ENCODE peak calls at places on chromosome 10, in nine cellular contexts. X is NCI-H2081; M is neural progenitor cell; S is sciatic nerve; L is AG04449; U is LoVo; J is adipocyte; W is NCI-H1417; K is activated T-cell treated with anti-CD3 and anti-CD28 coated beads, Interleukin-2, amount 50 U/mL, for 4 hours. G is an unnamed sample.

GRCh38 chr10:61318429-61318828 is 134.8 kb downstream of the TMEM26 start:
- DNase-seq in X (no peak), U (no peak), S (no peak), W (no peak), K (no peak), L (no peak), J (no peak), M (no peak), G (no peak)

GRCh38 chr10:76779163-76779820 is 858.3 kb downstream of the KCNMA1 start:
- DNase-seq in U (no peak), M (peak; percentile 68), K (no peak), X (no peak), W (no peak), L (peak; percentile 33), J (peak; percentile 71), S (no peak), G (no peak)

GRCh38 chr10:63530409-63530808 is 9.2 kb downstream of the REEP3 start:
- DNase-seq in X (no peak), S (no peak), U (no peak), M (no peak), J (no peak), L (no peak), W (no peak), K (no peak), G (no peak)

GRCh38 chr10:14397069-14397468 is 66.3 kb upstream of the FRMD4A start:
- DNase-seq in J (peak; percentile 98), S (peak; percentile 75), K (no peak), X (no peak), L (peak; percentile 95), W (no peak), M (no peak), U (peak; percentile 54), G (no peak)

GRCh38 chr10:127563718-127564553 is 14.8 kb downstream of the NPS start:
- DNase-seq in M (peak; percentile 15), K (no peak), S (no peak), W (no peak), L (no peak), X (no peak), J (no peak), U (no peak), G (no peak)

GRCh38 chr10:52740913-52741675 is 31.5 kb downstream of the MBL2 start:
- DNase-seq in J (peak; percentile 69), S (peak; percentile 61), U (peak; percentile 10), W (peak; percentile 30), K (no peak), X (peak; percentile 0), L (no peak), M (peak; percentile 65), G (no peak)

GRCh38 chr10:103967433-103968142 is 648 bp downstream of the SLK start:
- DNase-seq in U (peak; percentile 12), M (peak; percentile 34), J (peak; percentile 80), X (peak; percentile 14), W (peak; percentile 55), S (no peak), L (no peak), K (no peak), G (no peak)

GRCh38 chr10:77865585-77866324 is 60.8 kb downstream of the DLG5 start:
- DNase-seq in U (no peak), S (no peak), J (no peak), W (peak; percentile 89), K (no peak), L (no peak), X (peak; percentile 88), M (no peak), G (no peak)

GRCh38 chr10:15678851-15679250 is 40.9 kb downstream of the ITGA8 start:
- DNase-seq in K (no peak), W (no peak), X (no peak), U (no peak), S (no peak), L (no peak), J (no peak), M (no peak), G (no peak)

GRCh38 chr10:13728898-13729535 is 142.3 kb downstream of the PRPF18 start:
- DNase-seq in X (no peak), M (no peak), U (no peak), S (no peak), K (no peak), J (no peak), W (no peak), L (no peak), G (no peak)

G was measured in activated CD8-positive, alpha-beta memory T cell treated with anti-CD3 and anti-CD28 coated beads for 1 hour.